ENCODE peak calls at places on chromosomes 4 and X, in four cellular contexts. K is mesendoderm, L is H1, E is IMR-90. B is an unnamed sample.

GRCh38 chr4:93103042-93103441 is 725.5 kb upstream of the ATOH1 start:
- DNase-seq in K (peak), L (no peak), E (no peak), B (peak)

GRCh38 chr4:40870076-40870624 is 120.4 kb downstream of the NSUN7 start:
- DNase-seq in K (no peak), L (no peak), E (no peak), B (no peak)

GRCh38 chr4:87659247-87659931 is 9.3 kb downstream of the DMP1 start:
- DNase-seq in K (peak), L (no peak), E (no peak), B (no peak)

GRCh38 chrX:153347530-153347929 is 13.6 kb downstream of the ZNF275 start:
- DNase-seq in K (no peak), L (no peak), E (no peak), B (no peak)

GRCh38 chr4:152102184-152103000 is 341.6 kb upstream of the GATB start:
- DNase-seq in K (peak), L (no peak), E (peak), B (no peak)

GRCh38 chr4:76195326-76195725 is 18.3 kb downstream of the SCARB2 start:
- DNase-seq in K (no peak), L (no peak), E (no peak), B (no peak)

GRCh38 chrX:96591418-96591817 is 93.2 kb upstream of the DIAPH2 start:
- DNase-seq in K (no peak), L (no peak), E (no peak), B (no peak)

GRCh38 chr4:111323916-111324315 is 701.0 kb upstream of the PITX2 start:
- DNase-seq in K (peak), L (no peak), E (peak), B (no peak)

GRCh38 chrX:66328950-66329596 is 165.0 kb downstream of the HEPH start:
- DNase-seq in K (no peak), L (no peak), E (no peak), B (no peak)

GRCh38 chrX:47169726-47170515 is 23.7 kb upstream of the UBA1 start:
- DNase-seq in K (no peak), L (no peak), E (peak), B (peak)

GRCh38 chrX:132271330-132271729 is 52.1 kb upstream of the RAP2C start:
- DNase-seq in K (no peak), L (no peak), E (no peak), B (no peak)

GRCh38 chr4:183905081-183905592 is at the start of gene STOX2:
- DNase-seq in K (peak), L (no peak), E (peak), B (peak)

GRCh38 chr4:10694826-10695209 is 10.2 kb upstream of the CLNK start:
- DNase-seq in K (no peak), L (no peak), E (no peak), B (no peak)

DNA sequence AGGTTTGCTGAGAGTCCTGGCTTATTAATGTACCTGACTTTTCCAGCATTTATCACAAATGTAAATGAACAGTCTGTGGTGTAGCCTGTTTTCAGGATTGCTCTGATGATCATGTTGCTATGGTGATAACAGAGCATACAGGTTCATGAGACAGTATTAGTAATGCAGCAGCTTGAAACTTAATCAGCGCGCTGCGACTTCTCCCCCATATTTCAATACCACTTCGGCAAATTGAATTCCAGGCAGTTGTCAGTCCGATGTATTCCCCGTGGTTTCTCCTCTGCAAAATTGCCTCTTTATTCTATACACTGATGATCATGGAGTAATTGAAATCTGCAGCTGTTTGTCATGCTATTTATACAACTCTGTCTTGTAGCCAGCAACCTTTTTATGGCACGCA is 239.3 kb downstream of the C4orf33 start:
- DNase-seq in K (no peak), L (no peak), E (no peak), B (no peak)
- H4K5ac ChIP-seq in K (no peak), L (no peak), E (no peak), B (no peak)

DNA sequence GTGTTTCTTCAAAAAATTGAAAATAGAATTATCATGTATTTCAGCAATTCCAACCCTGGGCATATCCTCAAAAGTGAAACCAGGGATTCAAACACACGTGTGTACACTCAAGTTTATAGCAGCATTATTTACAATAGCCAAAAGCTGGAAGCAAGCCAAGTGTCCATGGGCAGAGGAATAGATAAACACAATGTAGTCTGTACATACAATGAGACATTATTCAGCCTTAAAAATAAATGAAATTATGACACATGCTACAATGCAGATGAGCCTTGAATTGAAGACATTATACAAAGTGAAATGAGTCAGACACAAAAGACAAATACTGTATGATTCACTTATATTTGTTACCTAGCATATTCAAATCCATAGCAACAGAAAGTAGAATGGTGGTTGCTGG is 853.4 kb downstream of the STIM2 start:
- DNase-seq in K (no peak), L (no peak), E (peak), B (no peak)
- H4K5ac ChIP-seq in K (no peak), L (no peak), E (no peak), B (no peak)

GRCh38 chrX:11341274-11342256 is 48.4 kb downstream of the AMELX start:
- DNase-seq in K (peak), L (no peak), E (peak), B (no peak)

GRCh38 chrX:11334165-11334564 is 41.0 kb downstream of the AMELX start:
- DNase-seq in K (no peak), L (no peak), E (peak), B (no peak)

GRCh38 chrX:11337292-11338009 is 44.2 kb downstream of the AMELX start:
- DNase-seq in K (no peak), L (no peak), E (no peak), B (no peak)

GRCh38 chrX:11331788-11332187 is 38.6 kb downstream of the AMELX start:
- DNase-seq in K (no peak), L (no peak), E (no peak), B (no peak)

DNA sequence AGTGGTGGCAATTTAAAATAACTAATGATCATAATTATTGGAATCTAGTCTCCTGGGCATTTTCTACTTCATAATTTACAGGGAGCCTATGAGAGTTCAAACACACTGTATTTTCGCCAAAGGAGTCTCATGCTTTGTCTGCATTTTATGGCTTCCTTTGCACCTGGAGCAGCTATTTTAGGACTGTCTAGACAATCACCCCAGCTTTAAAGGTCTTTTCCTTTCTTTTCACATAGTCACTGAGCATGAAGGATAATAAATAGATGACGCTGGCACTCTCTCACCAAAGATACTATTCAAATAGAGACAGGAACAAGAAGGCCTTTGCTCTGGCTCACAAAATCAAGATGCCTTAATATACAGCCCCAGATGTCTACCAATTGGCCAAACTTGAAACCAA is 43.0 kb downstream of the AMELX start:
- DNase-seq in K (no peak), L (no peak), E (no peak), B (no peak)
- H4K5ac ChIP-seq in K (no peak), L (no peak), E (no peak), B (no peak)

GRCh38 chr4:94806376-94806775 is 48.6 kb downstream of the BMPR1B start:
- DNase-seq in K (no peak), L (no peak), E (peak), B (no peak)

GRCh38 chr4:94804613-94805012 is 46.9 kb downstream of the BMPR1B start:
- DNase-seq in K (no peak), L (no peak), E (no peak), B (no peak)

GRCh38 chr4:94802091-94802490 is 44.3 kb downstream of the BMPR1B start:
- DNase-seq in K (no peak), L (no peak), E (no peak), B (no peak)

GRCh38 chr4:94801016-94801415 is 43.3 kb downstream of the BMPR1B start:
- DNase-seq in K (no peak), L (no peak), E (no peak), B (no peak)

GRCh38 chr4:94803181-94803580 is 45.4 kb downstream of the BMPR1B start:
- DNase-seq in K (no peak), L (no peak), E (no peak), B (no peak)
- H4K5ac ChIP-seq in K (no peak), L (no peak), E (no peak), B (no peak)

DNA sequence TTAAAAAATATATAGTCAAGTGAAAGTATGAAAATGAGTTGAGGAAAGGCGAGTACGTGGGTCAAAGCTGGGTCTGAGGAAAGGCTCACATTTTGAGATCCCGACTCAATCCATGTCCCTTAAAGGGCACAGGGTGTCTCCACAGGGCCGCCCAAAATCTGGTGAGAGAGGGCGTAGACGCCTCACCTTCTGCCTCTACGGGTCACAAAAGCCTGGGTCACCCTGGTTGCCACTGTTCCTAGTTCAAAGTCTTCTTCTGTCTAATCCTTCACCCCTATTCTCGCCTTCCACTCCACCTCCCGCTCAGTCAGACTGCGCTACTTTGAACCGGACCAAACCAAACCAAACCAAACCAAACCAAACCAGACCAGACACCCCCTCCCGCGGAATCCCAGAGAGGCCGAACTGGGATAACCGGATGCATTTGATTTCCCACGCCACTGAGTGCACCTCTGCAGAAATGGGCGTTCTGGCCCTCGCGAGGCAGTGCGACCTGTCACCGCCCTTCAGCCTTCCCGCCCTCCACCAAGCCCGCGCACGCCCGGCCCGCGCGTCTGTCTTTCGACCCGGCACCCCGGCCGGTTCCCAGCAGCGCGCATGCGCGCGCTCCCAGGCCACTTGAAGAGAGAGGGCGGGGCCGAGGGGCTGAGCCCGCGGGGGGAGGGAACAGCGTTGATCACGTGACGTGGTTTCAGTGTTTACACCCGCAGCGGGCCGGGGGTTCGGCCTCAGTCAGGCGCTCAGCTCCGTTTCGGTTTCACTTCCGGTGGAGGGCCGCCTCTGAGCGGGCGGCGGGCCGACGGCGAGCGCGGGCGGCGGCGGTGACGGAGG is at the start of gene FMR1:
- DNase-seq in K (peak), L (peak), E (peak), B (peak)
- H4K5ac ChIP-seq in K (no peak), L (peak), E (no peak), B (peak)

GRCh38 chr4:601612-602558 is 23.5 kb upstream of the PDE6B start:
- DNase-seq in K (no peak), L (no peak), E (no peak), B (no peak)

GRCh38 chr4:600850-601515 is 24.4 kb upstream of the PDE6B start:
- DNase-seq in K (no peak), L (no peak), E (no peak), B (no peak)

GRCh38 chr4:605702-606425 is 19.5 kb upstream of the PDE6B start:
- DNase-seq in K (no peak), L (no peak), E (no peak), B (no peak)

GRCh38 chr4:602559-602942 is 22.8 kb upstream of the PDE6B start:
- DNase-seq in K (peak), L (peak), E (no peak), B (peak)

GRCh38 chr4:604131-604530 is 21.2 kb upstream of the PDE6B start:
- DNase-seq in K (no peak), L (no peak), E (no peak), B (no peak)
- H4K5ac ChIP-seq in K (no peak), L (no peak), E (no peak), B (no peak)

B was measured in H9.